ENCODE peak calls at places on chromosomes 4 and X, in ten cellular contexts. One of them, this sample, is unnamed.

GRCh38 chr4:99323761-99324160 is 2.6 kb upstream of the ADH1B start:
- DNase-seq in heart left ventricle: no peak
- DNase-seq in uterus: no peak
- DNase-seq in adrenal gland: no peak
- DNase-seq in ovary: no peak
- DNase-seq in stomach: no peak
- DNase-seq in IMR-90: peak; percentile 46
- DNase-seq in body of pancreas: peak; percentile 46
- DNase-seq in H1: no peak
- DNase-seq in HepG2: no peak
- DNase-seq in this sample: peak; percentile 80

GRCh38 chr4:137558951-137559350 is 26.7 kb upstream of the PCDH18 start:
- DNase-seq in body of pancreas: no peak
- DNase-seq in ovary: no peak
- DNase-seq in HepG2: no peak
- DNase-seq in stomach: no peak
- DNase-seq in IMR-90: peak; percentile 80
- DNase-seq in adrenal gland: no peak
- DNase-seq in H1: no peak
- DNase-seq in heart left ventricle: no peak
- DNase-seq in uterus: no peak
- DNase-seq in this sample: no peak

GRCh38 chr4:8215001-8215427 is 15.9 kb downstream of the SH3TC1 start:
- DNase-seq in H1: no peak
- DNase-seq in ovary: no peak
- DNase-seq in uterus: peak; percentile 54
- DNase-seq in adrenal gland: peak; percentile 89
- DNase-seq in heart left ventricle: no peak
- DNase-seq in IMR-90: peak; percentile 84
- DNase-seq in body of pancreas: peak; percentile 62
- DNase-seq in HepG2: no peak
- DNase-seq in stomach: peak; percentile 73
- DNase-seq in this sample: no peak

GRCh38 chr4:82713856-82714255 is 84.7 kb downstream of the SCD5 start:
- DNase-seq in IMR-90: peak; percentile 24
- DNase-seq in adrenal gland: no peak
- DNase-seq in H1: no peak
- DNase-seq in stomach: no peak
- DNase-seq in ovary: no peak
- DNase-seq in uterus: no peak
- DNase-seq in heart left ventricle: no peak
- DNase-seq in HepG2: no peak
- DNase-seq in body of pancreas: no peak
- DNase-seq in this sample: no peak

GRCh38 chrX:70434352-70434866 is 10.2 kb upstream of the DLG3 start:
- DNase-seq in uterus: peak; percentile 85
- DNase-seq in IMR-90: peak; percentile 71
- DNase-seq in adrenal gland: peak; percentile 92
- DNase-seq in stomach: peak; percentile 87
- DNase-seq in heart left ventricle: peak; percentile 91
- DNase-seq in body of pancreas: peak; percentile 90
- DNase-seq in H1: peak; percentile 73
- DNase-seq in HepG2: peak; percentile 73
- DNase-seq in ovary: peak; percentile 89
- DNase-seq in this sample: peak; percentile 86

GRCh38 chr4:91268913-91269312 is 1034.9 kb upstream of the GRID2 start:
- DNase-seq in HepG2: no peak
- DNase-seq in IMR-90: no peak
- DNase-seq in H1: no peak
- DNase-seq in stomach: no peak
- DNase-seq in heart left ventricle: no peak
- DNase-seq in ovary: no peak
- DNase-seq in adrenal gland: no peak
- DNase-seq in uterus: no peak
- DNase-seq in body of pancreas: no peak
- DNase-seq in this sample: no peak

GRCh38 chr4:13537011-13537831 is 7.1 kb downstream of the NKX3-2 start:
- DNase-seq in ovary: no peak
- DNase-seq in HepG2: no peak
- DNase-seq in adrenal gland: no peak
- DNase-seq in body of pancreas: no peak
- DNase-seq in IMR-90: no peak
- DNase-seq in H1: peak; percentile 58
- DNase-seq in stomach: no peak
- DNase-seq in uterus: no peak
- DNase-seq in heart left ventricle: no peak
- DNase-seq in this sample: no peak

GRCh38 chr4:112766422-112766821 is 129.5 kb downstream of the LARP7 start:
- DNase-seq in HepG2: no peak
- DNase-seq in H1: no peak
- DNase-seq in adrenal gland: no peak
- DNase-seq in ovary: no peak
- DNase-seq in IMR-90: peak; percentile 17
- DNase-seq in stomach: no peak
- DNase-seq in uterus: no peak
- DNase-seq in body of pancreas: no peak
- DNase-seq in heart left ventricle: no peak
- DNase-seq in this sample: no peak

GRCh38 chr4:26021417-26022345 is 107.7 kb downstream of the SMIM20 start:
- DNase-seq in adrenal gland: peak; percentile 46
- DNase-seq in HepG2: no peak
- DNase-seq in heart left ventricle: no peak
- DNase-seq in uterus: no peak
- DNase-seq in IMR-90: no peak
- DNase-seq in stomach: no peak
- DNase-seq in H1: no peak
- DNase-seq in ovary: no peak
- DNase-seq in body of pancreas: no peak
- DNase-seq in this sample: no peak

GRCh38 chr4:77465271-77465670 is 140.3 kb upstream of the CXCL13 start:
- DNase-seq in HepG2: no peak
- DNase-seq in body of pancreas: peak; percentile 48
- DNase-seq in uterus: no peak
- DNase-seq in stomach: peak; percentile 62
- DNase-seq in heart left ventricle: no peak
- DNase-seq in adrenal gland: no peak
- DNase-seq in H1: peak; percentile 49
- DNase-seq in IMR-90: no peak
- DNase-seq in ovary: no peak
- DNase-seq in this sample: no peak

GRCh38 chr4:79576480-79576803 is 168.4 kb upstream of the GK2 start:
- DNase-seq in HepG2: peak; percentile 21
- DNase-seq in H1: no peak
- DNase-seq in body of pancreas: no peak
- DNase-seq in stomach: no peak
- DNase-seq in ovary: no peak
- DNase-seq in IMR-90: peak; percentile 18
- DNase-seq in uterus: no peak
- DNase-seq in adrenal gland: no peak
- DNase-seq in heart left ventricle: no peak
- DNase-seq in this sample: no peak

GRCh38 chrX:129981752-129982299 is 609 bp upstream of the BCORL1 start:
- DNase-seq in H1: no peak
- DNase-seq in IMR-90: no peak
- DNase-seq in adrenal gland: no peak
- DNase-seq in ovary: no peak
- DNase-seq in heart left ventricle: no peak
- DNase-seq in HepG2: no peak
- DNase-seq in uterus: peak; percentile 17
- DNase-seq in body of pancreas: no peak
- DNase-seq in stomach: no peak
- DNase-seq in this sample: no peak

GRCh38 chrX:129981207-129981553 is 1.3 kb upstream of the BCORL1 start:
- DNase-seq in IMR-90: no peak
- DNase-seq in stomach: no peak
- DNase-seq in ovary: no peak
- DNase-seq in HepG2: no peak
- DNase-seq in adrenal gland: no peak
- DNase-seq in uterus: no peak
- DNase-seq in body of pancreas: no peak
- DNase-seq in H1: no peak
- DNase-seq in heart left ventricle: no peak
- DNase-seq in this sample: no peak

GRCh38 chrX:129980043-129980442 is 2.4 kb upstream of the BCORL1 start:
- DNase-seq in uterus: peak; percentile 52
- DNase-seq in body of pancreas: peak; percentile 43
- DNase-seq in adrenal gland: no peak
- DNase-seq in heart left ventricle: peak; percentile 37
- DNase-seq in ovary: peak; percentile 65
- DNase-seq in stomach: peak; percentile 37
- DNase-seq in H1: peak; percentile 46
- DNase-seq in HepG2: no peak
- DNase-seq in IMR-90: no peak
- DNase-seq in this sample: no peak

GRCh38 chrX:129979207-129979920 is 3.1 kb upstream of the BCORL1 start:
- DNase-seq in body of pancreas: no peak
- DNase-seq in ovary: peak; percentile 44
- DNase-seq in H1: peak; percentile 49
- DNase-seq in adrenal gland: no peak
- DNase-seq in uterus: peak; percentile 25
- DNase-seq in IMR-90: no peak
- DNase-seq in stomach: no peak
- DNase-seq in heart left ventricle: no peak
- DNase-seq in HepG2: no peak
- DNase-seq in this sample: no peak

DNA sequence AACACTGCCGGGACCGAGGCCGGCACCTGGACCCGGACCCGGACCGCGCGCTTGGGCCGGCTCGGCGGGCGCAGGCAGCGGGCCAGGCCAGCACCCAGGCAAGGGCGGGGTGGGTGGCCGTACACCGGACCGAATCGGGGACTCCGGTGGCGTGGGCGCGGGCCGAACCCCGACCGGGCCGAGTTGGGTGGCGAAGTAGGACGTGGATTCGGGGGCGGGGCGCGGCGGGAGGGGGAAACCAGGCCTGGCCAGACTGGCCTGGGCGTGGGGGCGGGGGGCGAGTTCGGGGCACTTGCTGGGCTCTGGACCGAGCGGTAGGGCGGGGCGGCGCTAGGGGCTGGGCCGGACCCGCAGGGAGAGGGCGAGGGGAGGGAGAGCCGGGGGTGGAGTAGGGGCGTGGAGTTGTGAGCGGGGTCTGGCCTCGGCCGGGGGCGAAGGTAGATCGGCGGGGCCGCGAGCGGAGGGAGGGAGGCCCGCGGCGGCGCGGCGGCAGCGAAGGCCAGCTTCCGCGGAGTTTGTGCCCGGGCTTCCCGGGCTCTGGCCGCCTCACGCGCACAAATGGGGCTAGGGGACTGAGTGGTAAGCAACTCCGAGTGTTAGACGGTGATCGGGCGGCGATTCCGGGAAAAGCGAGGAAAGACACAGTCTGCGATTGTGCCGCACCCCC is 1.8 kb upstream of the BCORL1 start:
- DNase-seq in uterus: peak; percentile 71
- DNase-seq in ovary: peak; percentile 78
- DNase-seq in body of pancreas: peak; percentile 65
- DNase-seq in HepG2: peak; percentile 25
- DNase-seq in adrenal gland: no peak
- DNase-seq in stomach: peak; percentile 59
- DNase-seq in heart left ventricle: peak; percentile 67
- DNase-seq in IMR-90: no peak
- DNase-seq in H1: peak; percentile 64
- DNase-seq in this sample: peak; percentile 77
- TF ChIP-seq POLR2A in uterus: peak; percentile 7
- TF ChIP-seq POLR2A in ovary: peak; percentile 36
- TF ChIP-seq POLR2A in body of pancreas: peak; percentile 59
- TF ChIP-seq POLR2A in HepG2: no peak
- TF ChIP-seq POLR2A in adrenal gland: no peak
- TF ChIP-seq POLR2A in stomach: no peak
- TF ChIP-seq POLR2A in heart left ventricle: peak; percentile 59
- TF ChIP-seq POLR2A in IMR-90: no peak
- TF ChIP-seq POLR2A in H1: no peak
- TF ChIP-seq POLR2A in this sample: peak; percentile 54

GRCh38 chrX:76127341-76127740 is 45.5 kb upstream of the PBDC1 start:
- DNase-seq in ovary: no peak
- DNase-seq in adrenal gland: no peak
- DNase-seq in heart left ventricle: no peak
- DNase-seq in HepG2: no peak
- DNase-seq in IMR-90: no peak
- DNase-seq in stomach: no peak
- DNase-seq in uterus: no peak
- DNase-seq in H1: no peak
- DNase-seq in body of pancreas: no peak
- DNase-seq in this sample: no peak
- H3K4me3 ChIP-seq in ovary: no peak overlapping the region
- H3K4me3 ChIP-seq in adrenal gland: no peak overlapping the region
- H3K4me3 ChIP-seq in heart left ventricle: no peak overlapping the region
- H3K4me3 ChIP-seq in HepG2: no peak overlapping the region
- H3K4me3 ChIP-seq in IMR-90: no peak overlapping the region
- H3K4me3 ChIP-seq in stomach: no peak overlapping the region
- H3K4me3 ChIP-seq in uterus: no peak overlapping the region
- H3K4me3 ChIP-seq in H1: no peak overlapping the region
- H3K4me3 ChIP-seq in body of pancreas: no peak overlapping the region
- H3K4me3 ChIP-seq in this sample: no peak overlapping the region

GRCh38 chr4:102868782-102869568 is at the start of gene CISD2:
- DNase-seq in ovary: peak; percentile 95
- DNase-seq in body of pancreas: peak; percentile 92
- DNase-seq in H1: peak; percentile 92
- DNase-seq in uterus: peak; percentile 91
- DNase-seq in IMR-90: peak; percentile 85
- DNase-seq in adrenal gland: peak; percentile 94
- DNase-seq in HepG2: peak; percentile 78
- DNase-seq in heart left ventricle: peak; percentile 94
- DNase-seq in stomach: peak; percentile 93
- DNase-seq in this sample: peak; percentile 96
- TF ChIP-seq POLR2A in ovary: peak; percentile 90
- TF ChIP-seq POLR2A in body of pancreas: peak; percentile 82
- TF ChIP-seq POLR2A in H1: peak; percentile 97
- TF ChIP-seq POLR2A in uterus: peak; percentile 76
- TF ChIP-seq POLR2A in IMR-90: peak; percentile 83
- TF ChIP-seq POLR2A in adrenal gland: peak; percentile 39
- TF ChIP-seq POLR2A in HepG2: peak; percentile 95
- TF ChIP-seq POLR2A in heart left ventricle: peak; percentile 72
- TF ChIP-seq POLR2A in stomach: no peak
- TF ChIP-seq POLR2A in this sample: peak; percentile 92

GRCh38 chr4:36467670-36468069 is 186.3 kb downstream of the DTHD1 start:
- DNase-seq in ovary: no peak
- DNase-seq in stomach: no peak
- DNase-seq in heart left ventricle: no peak
- DNase-seq in uterus: no peak
- DNase-seq in IMR-90: no peak
- DNase-seq in body of pancreas: no peak
- DNase-seq in HepG2: no peak
- DNase-seq in adrenal gland: no peak
- DNase-seq in H1: no peak
- DNase-seq in this sample: no peak

GRCh38 chr4:36476135-36476534 is 194.7 kb downstream of the DTHD1 start:
- DNase-seq in adrenal gland: no peak
- DNase-seq in stomach: no peak
- DNase-seq in uterus: no peak
- DNase-seq in HepG2: no peak
- DNase-seq in heart left ventricle: no peak
- DNase-seq in H1: no peak
- DNase-seq in ovary: no peak
- DNase-seq in IMR-90: no peak
- DNase-seq in body of pancreas: no peak
- DNase-seq in this sample: no peak

DNA sequence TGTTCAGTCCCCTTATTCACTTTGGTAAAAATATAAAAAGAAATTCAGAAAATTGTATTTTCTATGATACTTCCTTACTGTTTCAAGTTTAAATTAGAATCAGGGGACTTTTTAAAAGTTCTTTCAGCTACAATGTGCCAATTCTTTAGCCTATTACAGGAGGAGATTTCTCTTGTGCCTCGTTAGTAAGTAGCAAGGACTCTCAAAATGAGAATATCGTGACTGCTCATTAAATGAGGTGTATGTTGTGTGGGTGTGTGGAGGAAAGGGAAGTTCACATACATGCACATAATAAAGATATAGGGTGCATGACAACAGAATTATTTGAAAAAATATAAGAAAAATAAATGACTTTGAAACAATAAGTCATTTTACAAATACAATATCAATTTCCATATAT is 190.5 kb downstream of the DTHD1 start:
- DNase-seq in heart left ventricle: no peak
- DNase-seq in stomach: no peak
- DNase-seq in IMR-90: no peak
- DNase-seq in adrenal gland: no peak
- DNase-seq in ovary: no peak
- DNase-seq in body of pancreas: no peak
- DNase-seq in H1: no peak
- DNase-seq in uterus: no peak
- DNase-seq in HepG2: no peak
- DNase-seq in this sample: no peak
- H3K4me3 ChIP-seq in heart left ventricle: no peak overlapping the region
- H3K4me3 ChIP-seq in stomach: no peak overlapping the region
- H3K4me3 ChIP-seq in IMR-90: no peak overlapping the region
- H3K4me3 ChIP-seq in adrenal gland: no peak overlapping the region
- H3K4me3 ChIP-seq in ovary: no peak overlapping the region
- H3K4me3 ChIP-seq in body of pancreas: no peak overlapping the region
- H3K4me3 ChIP-seq in H1: no peak overlapping the region
- H3K4me3 ChIP-seq in uterus: no peak overlapping the region
- H3K4me3 ChIP-seq in HepG2: no peak overlapping the region
- H3K4me3 ChIP-seq in this sample: no peak overlapping the region

This sample was measured in right lobe of liver.